ENCODE peak calls at places on chromosomes 12 and 14, in eight cellular contexts. O is RPMI7951; B is stimulated activated CD4-positive, alpha-beta T cell treated with anti-CD3 and anti-CD28 coated beads, Interleukin-1b, Interleukin-23, amount 100 ng/mL, for 1 hour; P is activated naive CD4-positive, alpha-beta T cell treated with Interleukin-2 at 50 U/mL for 16 hours; M is small intestine; E is mesendoderm; Q is NCI-H2107; U is breast epithelium. L is an unnamed sample.

GRCh38 chr12:103586132-103586531 is 941 bp upstream of the STAB2 start:
- DNase-seq in O (no peak), B (no peak), P (no peak), M (no peak), E (no peak), Q (no peak), U (no peak), L (peak)

GRCh38 chr14:63483315-63483714 is 59.9 kb downstream of the PPP2R5E start:
- DNase-seq in O (no peak), B (no peak), P (no peak), M (no peak), E (no peak), Q (no peak), U (no peak), L (no peak)

GRCh38 chr14:72479471-72479931 is 414.4 kb downstream of the DPF3 start:
- DNase-seq in O (no peak), B (no peak), P (no peak), M (no peak), E (peak), Q (no peak), U (no peak), L (no peak)

GRCh38 chr12:1350055-1350933 is 244.1 kb downstream of the FBXL14 start:
- DNase-seq in O (peak), B (no peak), P (no peak), M (no peak), E (no peak), Q (no peak), U (no peak), L (peak)

GRCh38 chr14:77084991-77085390 is 13.1 kb upstream of the CIPC start:
- DNase-seq in O (no peak), B (no peak), P (no peak), M (no peak), E (no peak), Q (no peak), U (no peak), L (no peak)

GRCh38 chr14:68062651-68063050 is 243.1 kb downstream of the RAD51B start:
- DNase-seq in O (no peak), B (no peak), P (no peak), M (no peak), E (no peak), Q (no peak), U (no peak), L (no peak)

GRCh38 chr14:101083564-101084435 is 180.3 kb upstream of the RTL1 start:
- DNase-seq in O (peak), B (no peak), P (no peak), M (no peak), E (peak), Q (no peak), U (no peak), L (no peak)

GRCh38 chr14:87690076-87690661 is 302.8 kb downstream of the GALC start:
- DNase-seq in O (no peak), B (no peak), P (no peak), M (no peak), E (peak), Q (no peak), U (no peak), L (no peak)

GRCh38 chr14:81416233-81416927 is 16.3 kb upstream of the STON2 start:
- DNase-seq in O (peak), B (no peak), P (no peak), M (no peak), E (no peak), Q (no peak), U (no peak), L (no peak)

GRCh38 chr14:53360821-53361220 is 207.7 kb upstream of the DDHD1 start:
- DNase-seq in O (no peak), B (no peak), P (no peak), M (no peak), E (no peak), Q (no peak), U (no peak), L (no peak)

GRCh38 chr12:124411291-124411878 is 116.5 kb downstream of the RFLNA start:
- DNase-seq in O (peak), B (no peak), P (no peak), M (no peak), E (no peak), Q (no peak), U (no peak), L (peak)

GRCh38 chr12:132557969-132558856 is 52.2 kb downstream of the LRCOL1 start:
- DNase-seq in O (no peak), B (no peak), P (no peak), M (no peak), E (peak), Q (no peak), U (no peak), L (no peak)

GRCh38 chr14:104676694-104677505 is 12.5 kb upstream of the INF2 start:
- DNase-seq in O (no peak), B (no peak), P (peak), M (no peak), E (peak), Q (no peak), U (peak), L (no peak)

GRCh38 chr14:50797250-50798047 is 33.5 kb downstream of the NIN start:
- DNase-seq in O (no peak), B (no peak), P (no peak), M (no peak), E (no peak), Q (no peak), U (no peak), L (no peak)

GRCh38 chr12:106753526-106753925 is 21.0 kb upstream of the RIC8B start:
- DNase-seq in O (no peak), B (no peak), P (peak), M (no peak), E (no peak), Q (no peak), U (no peak), L (no peak)

GRCh38 chr12:10722905-10723866 is at the start of gene YBX3:
- DNase-seq in O (peak), B (no peak), P (peak), M (peak), E (peak), Q (no peak), U (peak), L (peak)

GRCh38 chr12:2049604-2050540 is 2.9 kb upstream of the CACNA1C start:
- DNase-seq in O (no peak), B (no peak), P (no peak), M (peak), E (no peak), Q (no peak), U (no peak), L (peak)

GRCh38 chr14:63435838-63436237 is 107.3 kb downstream of the PPP2R5E start:
- DNase-seq in O (peak), B (no peak), P (no peak), M (no peak), E (no peak), Q (no peak), U (no peak), L (peak)

GRCh38 chr12:117685115-117685926 is 283.5 kb downstream of the KSR2 start:
- DNase-seq in O (peak), B (no peak), P (no peak), M (peak), E (peak), Q (no peak), U (no peak), L (peak)

GRCh38 chr12:120862664-120863063 is 41.5 kb downstream of the SPPL3 start:
- DNase-seq in O (no peak), B (no peak), P (no peak), M (no peak), E (no peak), Q (no peak), U (no peak), L (no peak)

GRCh38 chr14:61281911-61282310 is 773 bp upstream of the TMEM30B start:
- DNase-seq in O (no peak), B (no peak), P (no peak), M (no peak), E (no peak), Q (no peak), U (no peak), L (peak)

GRCh38 chr12:4809449-4810218 is 89.4 kb downstream of the GALNT8 start:
- DNase-seq in O (no peak), B (no peak), P (peak), M (no peak), E (peak), Q (no peak), U (no peak), L (peak)

GRCh38 chr12:54725233-54725843 is 77.2 kb upstream of the DCD start:
- DNase-seq in O (peak), B (no peak), P (no peak), M (peak), E (peak), Q (no peak), U (no peak), L (peak)

GRCh38 chr14:57085043-57085442 is 183.7 kb downstream of the EXOC5 start:
- DNase-seq in O (no peak), B (no peak), P (no peak), M (no peak), E (no peak), Q (no peak), U (no peak), L (no peak)

GRCh38 chr14:69547701-69548348 is 26.8 kb downstream of the CCDC177 start:
- DNase-seq in O (no peak), B (no peak), P (peak), M (no peak), E (peak), Q (peak), U (no peak), L (peak)

GRCh38 chr12:62848418-62848817 is 86.5 kb downstream of the PPM1H start:
- DNase-seq in O (peak), B (no peak), P (peak), M (no peak), E (no peak), Q (no peak), U (no peak), L (peak)

GRCh38 chr14:56829151-56829550 is 18.9 kb upstream of the OTX2 start:
- DNase-seq in O (no peak), B (no peak), P (no peak), M (no peak), E (no peak), Q (no peak), U (no peak), L (no peak)

GRCh38 chr12:88371416-88372183 is 208.7 kb downstream of the KITLG start:
- DNase-seq in O (peak), B (no peak), P (no peak), M (no peak), E (no peak), Q (no peak), U (no peak), L (peak)

GRCh38 chr14:75522224-75522764 is at the start of gene BATF:
- DNase-seq in O (peak), B (peak), P (peak), M (peak), E (no peak), Q (no peak), U (no peak), L (no peak)

GRCh38 chr14:56172571-56172971 is 54.4 kb downstream of the PELI2 start:
- DNase-seq in O (peak), B (no peak), P (no peak), M (peak), E (peak), Q (no peak), U (no peak), L (peak)

GRCh38 chr12:88958153-88958552 is 377.9 kb upstream of the KITLG start:
- DNase-seq in O (no peak), B (no peak), P (no peak), M (no peak), E (no peak), Q (no peak), U (no peak), L (no peak)

GRCh38 chr12:19639781-19640180 is 200.5 kb downstream of the AEBP2 start:
- DNase-seq in O (no peak), B (no peak), P (no peak), M (no peak), E (no peak), Q (no peak), U (no peak), L (no peak)